ENCODE peak calls at places on chromosome 20, in nine cellular contexts. S, O, L, G, E, F, W, P and V are unnamed samples.

GRCh38 chr20:40990542-40991120 is 38.0 kb upstream of the TOP1 start:
- DNase-seq in S (peak; percentile 92), W (peak; percentile 58), O (peak; percentile 79), F (peak; percentile 45), P (peak; percentile 73), G (peak; percentile 99), L (peak; percentile 95), E (peak; percentile 57), V (peak; percentile 83)

GRCh38 chr20:58746551-58747399 is 54.2 kb downstream of the NPEPL1 start:
- DNase-seq in S (no peak), O (no peak), E (no peak), P (no peak), F (no peak), G (no peak), W (no peak), L (peak; percentile 9), V (no peak)

GRCh38 chr20:7358670-7359069 is 581.6 kb downstream of the HAO1 start:
- DNase-seq in W (no peak), S (no peak), E (no peak), F (no peak), G (no peak), P (no peak), O (no peak), L (no peak), V (peak; percentile 54)

GRCh38 chr20:35561671-35562070 is 19.8 kb downstream of the ERGIC3 start:
- DNase-seq in W (no peak), O (no peak), S (no peak), E (no peak), F (no peak), L (no peak), G (no peak), P (no peak), V (peak; percentile 30)

GRCh38 chr20:44644384-44645131 is 6.9 kb downstream of the ADA start:
- DNase-seq in W (no peak), E (no peak), F (peak; percentile 17), O (no peak), P (no peak), L (no peak), S (no peak), G (no peak), V (no peak)

GRCh38 chr20:45727044-45727443 is 4.9 kb downstream of the SPINT4 start:
- DNase-seq in E (no peak), P (no peak), S (no peak), F (no peak), O (no peak), L (no peak), G (no peak), W (no peak), V (no peak)

GRCh38 chr20:24531202-24531601 is 61.8 kb downstream of the SYNDIG1 start:
- DNase-seq in P (no peak), O (no peak), W (no peak), F (no peak), E (no peak), S (no peak), G (no peak), L (no peak), V (no peak)

GRCh38 chr20:37781626-37782025 is 87.8 kb downstream of the CTNNBL1 start:
- DNase-seq in W (no peak), E (no peak), F (no peak), S (peak; percentile 37), O (no peak), L (no peak), G (no peak), P (no peak), V (no peak)

GRCh38 chr20:25196701-25197120 is 1.2 kb downstream of the ENTPD6 start:
- DNase-seq in F (no peak), G (no peak), E (no peak), L (no peak), S (peak; percentile 57), P (no peak), W (no peak), O (peak; percentile 28), V (peak; percentile 80)

GRCh38 chr20:38300433-38300832 is 3.5 kb upstream of the BPI start:
- DNase-seq in S (no peak), W (no peak), G (no peak), F (no peak), E (no peak), L (no peak), O (no peak), P (no peak), V (no peak)

GRCh38 chr20:40522405-40522804 is 166.6 kb downstream of the MAFB start:
- DNase-seq in E (no peak), P (no peak), G (no peak), L (no peak), S (no peak), F (no peak), O (no peak), W (no peak), V (no peak)

GRCh38 chr20:17663486-17663885 is 18.6 kb downstream of the RRBP1 start:
- DNase-seq in P (peak; percentile 5), O (no peak), E (no peak), S (no peak), L (no peak), F (no peak), W (no peak), G (no peak), V (no peak)